ENCODE peak calls at places on chromosomes 7 and 10, in five cellular contexts. One of them, this sample, is unnamed.

GRCh38 chr10:64732372-64732715 is 1211.1 kb downstream of the REEP3 start:
- DNase-seq in K562: no peak
- DNase-seq in body of pancreas: no peak
- DNase-seq in spleen: no peak
- DNase-seq in lower leg skin: no peak
- DNase-seq in this sample: no peak

GRCh38 chr10:45058580-45058979 is 57.9 kb downstream of the ZNF22 start:
- DNase-seq in K562: no peak
- DNase-seq in body of pancreas: no peak
- DNase-seq in spleen: no peak
- DNase-seq in lower leg skin: no peak
- DNase-seq in this sample: no peak

GRCh38 chr7:15084368-15084767 is 181.8 kb upstream of the DGKB start:
- DNase-seq in K562: no peak
- DNase-seq in body of pancreas: no peak
- DNase-seq in spleen: no peak
- DNase-seq in lower leg skin: no peak
- DNase-seq in this sample: no peak

GRCh38 chr10:48464871-48465736 is 139.8 kb downstream of the ARHGAP22 start:
- DNase-seq in K562: no peak
- DNase-seq in body of pancreas: no peak
- DNase-seq in spleen: peak
- DNase-seq in lower leg skin: no peak
- DNase-seq in this sample: no peak

GRCh38 chr10:129853236-129853946 is 110.7 kb downstream of the EBF3 start:
- DNase-seq in K562: no peak
- DNase-seq in body of pancreas: peak
- DNase-seq in spleen: no peak
- DNase-seq in lower leg skin: no peak
- DNase-seq in this sample: no peak

GRCh38 chr7:2425749-2426148 is 22.3 kb downstream of the CHST12 start:
- DNase-seq in K562: no peak
- DNase-seq in body of pancreas: no peak
- DNase-seq in spleen: no peak
- DNase-seq in lower leg skin: no peak
- DNase-seq in this sample: no peak

GRCh38 chr10:15370212-15370740 is 813 bp downstream of the FAM171A1 start:
- DNase-seq in K562: peak
- DNase-seq in body of pancreas: no peak
- DNase-seq in spleen: peak
- DNase-seq in lower leg skin: no peak
- DNase-seq in this sample: peak

GRCh38 chr7:35492451-35493175 is 202.3 kb downstream of the HERPUD2 start:
- DNase-seq in K562: no peak
- DNase-seq in body of pancreas: no peak
- DNase-seq in spleen: no peak
- DNase-seq in lower leg skin: no peak
- DNase-seq in this sample: no peak

GRCh38 chr7:134645935-134646334 is 718 bp upstream of the BPGM start:
- DNase-seq in K562: peak
- DNase-seq in body of pancreas: peak
- DNase-seq in spleen: no peak
- DNase-seq in lower leg skin: no peak
- DNase-seq in this sample: no peak

GRCh38 chr7:42197391-42197790 is 39.6 kb downstream of the GLI3 start:
- DNase-seq in K562: no peak
- DNase-seq in body of pancreas: no peak
- DNase-seq in spleen: no peak
- DNase-seq in lower leg skin: no peak
- DNase-seq in this sample: no peak

GRCh38 chr7:132817844-132818427 is 241.7 kb upstream of the PLXNA4 start:
- DNase-seq in K562: no peak
- DNase-seq in body of pancreas: no peak
- DNase-seq in spleen: no peak
- DNase-seq in lower leg skin: no peak
- DNase-seq in this sample: no peak

GRCh38 chr10:99540339-99540672 is 7.6 kb downstream of the NKX2-3 start:
- DNase-seq in K562: no peak
- DNase-seq in body of pancreas: no peak
- DNase-seq in spleen: no peak
- DNase-seq in lower leg skin: no peak
- DNase-seq in this sample: no peak

GRCh38 chr7:136030330-136030729 is 53.2 kb upstream of the MTPN start:
- DNase-seq in K562: no peak
- DNase-seq in body of pancreas: no peak
- DNase-seq in spleen: no peak
- DNase-seq in lower leg skin: no peak
- DNase-seq in this sample: no peak

GRCh38 chr10:132163278-132163765 is 23.4 kb upstream of the DPYSL4 start:
- DNase-seq in K562: peak
- DNase-seq in body of pancreas: peak
- DNase-seq in spleen: peak
- DNase-seq in lower leg skin: no peak
- DNase-seq in this sample: peak

GRCh38 chr10:35195361-35196306 is 69.0 kb downstream of the CREM start:
- DNase-seq in K562: peak
- DNase-seq in body of pancreas: peak
- DNase-seq in spleen: peak
- DNase-seq in lower leg skin: peak
- DNase-seq in this sample: peak

GRCh38 chr7:22697897-22698645 is 28.9 kb upstream of the IL6 start:
- DNase-seq in K562: no peak
- DNase-seq in body of pancreas: no peak
- DNase-seq in spleen: no peak
- DNase-seq in lower leg skin: no peak
- DNase-seq in this sample: peak

GRCh38 chr7:11166051-11166450 is 192.4 kb downstream of the PHF14 start:
- DNase-seq in K562: no peak
- DNase-seq in body of pancreas: no peak
- DNase-seq in spleen: no peak
- DNase-seq in lower leg skin: no peak
- DNase-seq in this sample: no peak

GRCh38 chr7:114342431-114343181 is 72.0 kb upstream of the FOXP2 start:
- DNase-seq in K562: no peak
- DNase-seq in body of pancreas: no peak
- DNase-seq in spleen: no peak
- DNase-seq in lower leg skin: no peak
- DNase-seq in this sample: no peak

GRCh38 chr7:5596046-5596895 is 172.6 kb upstream of the TNRC18 start:
- DNase-seq in K562: peak
- DNase-seq in body of pancreas: peak
- DNase-seq in spleen: peak
- DNase-seq in lower leg skin: peak
- DNase-seq in this sample: peak

GRCh38 chr7:1364068-1364905 is 95.0 kb downstream of the MICALL2 start:
- DNase-seq in K562: no peak
- DNase-seq in body of pancreas: no peak
- DNase-seq in spleen: no peak
- DNase-seq in lower leg skin: no peak
- DNase-seq in this sample: no peak

DNA sequence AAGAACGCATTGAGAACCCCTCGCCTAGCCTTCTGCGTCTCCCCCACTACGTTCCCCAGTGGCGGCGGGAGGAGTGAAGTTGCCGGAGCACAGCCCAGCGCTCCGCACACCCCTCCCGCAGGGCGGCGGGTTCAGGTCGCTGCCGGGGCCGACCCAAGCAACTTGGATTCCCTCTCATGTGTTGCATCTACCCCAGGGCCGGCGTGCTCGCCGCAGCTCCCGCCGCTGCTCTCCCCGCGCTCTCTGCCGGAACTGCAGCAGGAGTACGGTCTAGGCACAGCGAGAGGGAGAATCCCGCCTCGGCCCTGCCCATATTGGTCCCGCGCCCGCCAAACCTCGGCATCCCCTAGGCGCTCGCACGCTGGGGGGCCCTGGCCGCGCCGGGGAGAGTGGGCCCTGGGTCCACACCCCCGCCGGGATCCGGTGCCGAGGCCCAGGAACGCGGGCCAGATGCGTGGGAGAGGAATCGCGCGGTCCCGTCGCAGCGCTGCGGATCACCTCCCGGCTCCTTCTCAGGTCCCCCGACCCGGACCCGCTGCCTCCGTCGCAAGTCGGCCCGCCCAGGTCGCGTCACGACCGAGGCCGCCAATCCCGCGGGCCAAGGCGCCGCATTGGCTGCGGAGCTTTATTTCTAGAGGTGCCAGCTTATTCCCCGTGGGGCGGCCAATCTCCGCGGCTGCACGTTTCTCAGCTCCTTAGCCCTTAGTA is 648 bp upstream of the TMEM243 start:
- DNase-seq in K562: peak
- DNase-seq in body of pancreas: peak
- DNase-seq in spleen: peak
- DNase-seq in lower leg skin: peak
- DNase-seq in this sample: peak
- TF ChIP-seq POLR2A in K562: peak
- TF ChIP-seq POLR2A in body of pancreas: peak
- TF ChIP-seq POLR2A in spleen: peak
- TF ChIP-seq POLR2A in lower leg skin: no peak
- TF ChIP-seq POLR2A in this sample: peak

DNA sequence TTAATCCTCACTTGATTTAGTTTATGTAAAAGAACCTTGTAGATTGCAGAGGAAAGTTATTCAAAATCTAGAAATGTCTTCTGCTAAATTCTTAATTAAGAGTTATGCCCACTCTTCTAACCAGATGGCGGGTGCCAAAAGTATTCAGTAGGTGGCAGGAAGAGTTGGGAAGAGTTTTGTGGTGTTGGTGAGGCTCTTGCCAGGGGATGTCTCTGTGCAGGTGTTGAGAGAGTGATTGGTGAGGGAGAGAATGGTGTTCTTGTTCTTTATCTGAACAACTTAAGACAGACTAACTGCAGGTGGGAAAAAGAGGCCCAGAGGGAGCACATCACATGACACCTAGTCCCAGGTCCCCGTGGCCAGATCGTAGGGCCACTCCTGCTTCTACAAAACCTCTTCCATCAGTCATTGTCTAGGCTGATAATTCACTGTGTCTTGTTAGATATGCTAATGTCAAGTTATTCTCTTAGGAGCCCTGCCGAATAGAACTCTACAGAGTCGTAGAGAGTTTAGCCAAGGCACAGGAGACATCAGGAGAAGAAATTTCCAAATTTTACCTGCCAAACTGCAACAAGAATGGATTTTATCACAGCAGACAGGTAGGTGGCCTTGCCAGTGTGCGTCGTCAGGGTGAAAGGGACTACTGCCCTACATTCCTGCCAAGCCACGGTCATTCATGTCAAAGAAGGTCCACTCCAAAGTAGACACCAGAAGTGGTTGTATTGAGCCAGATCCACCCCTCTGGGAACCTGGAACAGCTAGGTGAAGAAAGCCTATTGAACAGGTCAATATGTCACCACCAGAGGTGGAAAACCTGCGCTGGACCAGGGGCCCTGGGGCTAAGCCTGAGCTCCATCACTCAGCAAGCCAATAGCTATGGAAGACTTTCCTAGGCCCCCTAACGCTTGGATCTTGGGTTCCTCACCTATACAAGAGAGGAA is 3.4 kb downstream of the IGFBP1 start:
- DNase-seq in K562: no peak
- DNase-seq in body of pancreas: no peak
- DNase-seq in spleen: no peak
- DNase-seq in lower leg skin: no peak
- DNase-seq in this sample: no peak
- TF ChIP-seq CTCF in K562: no peak
- TF ChIP-seq CTCF in body of pancreas: no peak
- TF ChIP-seq CTCF in spleen: no peak
- TF ChIP-seq CTCF in lower leg skin: no peak
- TF ChIP-seq CTCF in this sample: no peak

GRCh38 chr10:7787150-7787856 is 490 bp downstream of the KIN start:
- DNase-seq in K562: no peak
- DNase-seq in body of pancreas: no peak
- DNase-seq in spleen: no peak
- DNase-seq in lower leg skin: no peak
- DNase-seq in this sample: no peak

GRCh38 chr10:7792541-7792940 is 4.6 kb downstream of the ATP5F1C start:
- DNase-seq in K562: no peak
- DNase-seq in body of pancreas: no peak
- DNase-seq in spleen: no peak
- DNase-seq in lower leg skin: no peak
- DNase-seq in this sample: no peak

GRCh38 chr10:7789390-7789789 is 1.4 kb downstream of the ATP5F1C start:
- DNase-seq in K562: no peak
- DNase-seq in body of pancreas: peak
- DNase-seq in spleen: no peak
- DNase-seq in lower leg skin: no peak
- DNase-seq in this sample: no peak

GRCh38 chr10:7787857-7788639 is at the start of the genes ATP5F1C and KIN:
- DNase-seq in K562: peak
- DNase-seq in body of pancreas: peak
- DNase-seq in spleen: peak
- DNase-seq in lower leg skin: peak
- DNase-seq in this sample: peak

DNA sequence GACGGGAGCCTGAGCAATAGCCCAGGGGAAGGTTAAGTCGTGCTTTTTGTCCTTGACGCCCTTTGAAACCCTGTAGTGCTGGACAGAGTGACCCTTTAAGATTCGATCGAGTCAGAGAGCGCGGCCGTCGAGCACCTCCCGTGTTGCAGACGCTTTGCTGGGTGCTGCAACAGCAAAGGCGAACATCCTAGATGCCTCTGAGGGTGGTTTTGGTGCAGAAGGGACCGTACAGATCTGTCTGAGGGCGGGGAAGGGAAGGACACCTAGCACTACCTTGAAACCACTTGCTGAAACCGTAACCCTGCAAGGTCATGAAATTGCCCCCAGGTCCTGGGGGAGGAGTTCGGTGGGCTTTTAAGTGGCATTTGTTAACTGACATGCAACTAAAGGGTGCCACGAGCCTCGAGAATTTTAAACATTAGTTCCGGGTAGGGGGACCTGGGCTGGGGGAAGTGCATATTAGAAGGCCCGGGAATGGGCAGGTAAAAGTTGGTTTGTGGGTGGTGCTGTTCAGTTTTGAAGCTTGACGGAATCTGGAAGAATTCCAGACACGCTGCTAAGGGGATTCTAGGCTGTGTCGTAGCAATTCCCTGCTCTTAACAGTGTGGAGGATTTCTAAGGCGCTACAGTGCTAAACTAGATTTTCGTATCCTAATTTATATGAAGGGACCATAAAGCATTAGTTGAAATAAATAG is 811 bp downstream of the ATP5F1C start:
- DNase-seq in K562: peak
- DNase-seq in body of pancreas: peak
- DNase-seq in spleen: no peak
- DNase-seq in lower leg skin: no peak
- DNase-seq in this sample: no peak
- TF ChIP-seq POLR2A in K562: no peak
- TF ChIP-seq POLR2A in body of pancreas: no peak
- TF ChIP-seq POLR2A in spleen: no peak
- TF ChIP-seq POLR2A in lower leg skin: no peak
- TF ChIP-seq POLR2A in this sample: no peak

DNA sequence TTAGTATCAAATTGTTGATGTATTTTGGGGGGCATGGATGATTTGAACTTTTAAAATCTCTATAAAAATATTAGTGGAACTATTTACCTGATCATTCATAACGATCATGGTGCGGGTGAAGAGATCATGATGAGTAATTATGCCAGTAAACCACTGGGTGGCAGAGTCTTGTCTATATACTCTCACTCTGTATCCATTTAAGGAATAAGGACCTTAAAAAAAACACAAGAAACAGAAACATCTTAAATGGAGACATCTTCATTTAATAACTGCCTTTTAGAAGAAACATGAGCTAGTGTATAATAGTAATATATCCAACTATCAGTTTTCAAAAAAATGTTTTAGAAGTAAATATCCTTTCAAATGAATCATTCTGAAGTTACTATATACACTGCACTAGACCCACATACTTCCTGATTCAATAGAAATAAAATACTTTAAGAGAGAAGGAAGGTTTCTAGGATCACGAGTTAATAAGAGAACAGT is 84.0 kb downstream of the NRBF2 start:
- DNase-seq in K562: no peak
- DNase-seq in body of pancreas: peak
- DNase-seq in spleen: no peak
- DNase-seq in lower leg skin: no peak
- DNase-seq in this sample: no peak
- TF ChIP-seq CTCF in K562: peak
- TF ChIP-seq CTCF in body of pancreas: peak
- TF ChIP-seq CTCF in spleen: peak
- TF ChIP-seq CTCF in lower leg skin: peak
- TF ChIP-seq CTCF in this sample: peak